ENCODE peak calls at places on chromosomes 7 and 10, in six cellular contexts. L, B, F, P, X and D are unnamed samples. For H3K9me3, the result is how much of the 10 kb centered on the place peaks cover.

GRCh38 chr7:963236-964078 is 9.0 kb upstream of the ADAP1 start:
- DNase-seq in B (peak), X (no peak), F (no peak), L (no peak), P (peak), D (peak)

GRCh38 chr10:35246770-35247343 is 89.5 kb upstream of the CCNY start:
- DNase-seq in P (no peak), F (no peak), X (no peak), L (no peak), B (no peak), D (no peak)

GRCh38 chr10:120574986-120575385 is 118.0 kb downstream of the PLPP4 start:
- DNase-seq in X (no peak), F (no peak), L (no peak), B (no peak), P (no peak), D (no peak)

GRCh38 chr10:21060626-21061025 is 163.5 kb upstream of the NEBL start:
- DNase-seq in L (no peak), B (no peak), X (no peak), P (no peak), F (no peak), D (no peak)

GRCh38 chr7:3579638-3580219 is 278.7 kb downstream of the SDK1 start:
- DNase-seq in F (no peak), X (no peak), B (no peak), L (peak), P (no peak), D (no peak)

GRCh38 chr10:15211464-15211979 is 43.0 kb upstream of the NMT2 start:
- DNase-seq in P (no peak), L (peak), X (peak), F (no peak), B (no peak), D (no peak)

GRCh38 chr10:131854579-131855335 is 46.1 kb upstream of the PPP2R2D start:
- DNase-seq in F (no peak), L (no peak), X (no peak), B (no peak), P (peak), D (no peak)

GRCh38 chr7:25103766-25104165 is 21.3 kb downstream of the CYCS start:
- DNase-seq in L (no peak), F (no peak), X (no peak), P (no peak), B (no peak), D (no peak)

GRCh38 chr7:141702047-141702567 is at the start of gene DENND11:
- DNase-seq in L (peak), P (peak), B (peak), X (peak), F (peak), D (no peak)

GRCh38 chr10:12699258-12699700 is 302.2 kb downstream of the CCDC3 start:
- DNase-seq in X (no peak), P (no peak), F (no peak), L (no peak), B (no peak), D (no peak)

DNA sequence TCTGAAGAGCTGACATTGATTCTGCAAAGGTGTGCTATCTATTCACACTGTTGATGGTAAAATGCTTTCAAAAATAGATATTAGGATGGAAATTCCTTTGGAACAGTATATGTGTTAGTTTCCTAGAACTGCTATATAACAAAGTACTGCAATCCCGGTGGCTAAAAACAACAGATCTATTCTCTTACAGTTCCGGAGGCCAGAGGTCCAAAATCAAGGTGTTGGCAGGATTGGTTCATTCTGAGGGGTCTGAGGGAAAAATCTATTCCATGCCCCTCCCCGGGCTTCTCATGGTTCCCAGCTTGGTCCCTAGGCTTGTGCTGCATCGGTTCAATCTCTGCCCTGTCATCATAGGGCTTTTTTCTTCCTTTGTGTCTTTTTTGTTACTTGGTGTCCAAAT is 79.9 kb downstream of the ADD3 start:
- DNase-seq in L (no peak), P (no peak), B (no peak), X (no peak), F (no peak), D (no peak)
- H3K27ac ChIP-seq in L (no peak), P (no peak), B (peak), X (no peak), F (no peak), D (no peak)

GRCh38 chr7:48295572-48295971 is 124.3 kb downstream of the ABCA13 start:
- DNase-seq in L (no peak), P (no peak), X (no peak), F (no peak), B (no peak), D (no peak)
- H3K9me3 ChIP-seq in L (under half), P (under half), X (under half), F (under half), B (under half), D (under half)

DNA sequence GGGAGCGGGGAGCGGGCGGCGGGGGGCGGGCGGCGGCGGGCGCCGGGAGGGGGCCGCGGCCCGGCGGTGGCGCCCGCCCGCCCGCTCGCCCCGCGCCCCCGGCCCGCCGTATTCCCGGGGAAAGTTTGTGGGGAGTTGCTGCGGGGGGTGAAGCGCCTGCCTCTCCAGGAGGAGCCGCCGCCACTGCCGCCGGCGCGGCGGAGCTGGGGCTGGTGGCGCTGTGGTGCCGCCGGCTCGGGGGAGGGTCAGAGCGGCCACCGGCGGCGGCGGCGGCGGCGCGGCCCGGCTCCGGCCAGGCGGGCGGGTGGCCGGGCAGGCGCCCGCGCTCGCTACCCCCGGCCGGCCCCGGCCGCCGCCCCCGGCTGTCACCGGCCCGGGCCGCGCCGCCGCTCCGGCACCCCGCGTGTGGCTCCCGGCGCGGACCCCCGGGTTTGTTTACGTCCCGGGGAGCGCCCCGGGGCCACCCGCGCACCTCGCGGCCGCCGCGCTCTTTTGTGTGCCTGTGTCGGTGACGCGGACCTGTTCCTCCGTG is 861 bp upstream of the CUX1 start:
- DNase-seq in B (peak), F (no peak), L (peak), X (peak), P (peak), D (no peak)
- TF ChIP-seq CTCF in B (no peak), F (no peak), L (no peak), X (peak), P (no peak), D (no peak)

GRCh38 chr10:55062349-55062748 is 261.3 kb upstream of the PCDH15 start:
- DNase-seq in L (no peak), B (no peak), F (no peak), X (no peak), P (no peak), D (no peak)
- H3K27ac ChIP-seq in L (no peak), B (no peak), F (no peak), X (no peak), P (no peak), D (no peak)

GRCh38 chr7:46468753-46469356 is 547.8 kb upstream of the IGFBP3 start:
- DNase-seq in P (no peak), B (no peak), L (peak), X (peak), F (no peak), D (no peak)

GRCh38 chr7:46459942-46460341 is 538.9 kb upstream of the IGFBP3 start:
- DNase-seq in X (peak), L (no peak), F (no peak), P (no peak), B (no peak), D (no peak)

GRCh38 chr7:46461334-46461777 is 540.3 kb upstream of the IGFBP3 start:
- DNase-seq in P (no peak), F (no peak), X (peak), B (no peak), L (no peak), D (no peak)

GRCh38 chr7:46463170-46463569 is 542.1 kb upstream of the IGFBP3 start:
- DNase-seq in B (no peak), P (no peak), X (no peak), F (no peak), L (no peak), D (no peak)
- H3K9me3 ChIP-seq in B (half or more), P (under half), X (under half), F (under half), L (under half), D (under half)

GRCh38 chr7:157559596-157560257 is 222.9 kb downstream of the DNAJB6 start:
- DNase-seq in X (no peak), F (no peak), P (peak), B (no peak), L (no peak), D (peak)
- TF ChIP-seq CTCF in X (no peak), F (no peak), P (no peak), B (no peak), L (no peak), D (no peak)

GRCh38 chr7:46566375-46566774 is 645.3 kb upstream of the IGFBP3 start:
- DNase-seq in P (no peak), B (no peak), X (peak), F (no peak), L (no peak), D (no peak)

GRCh38 chr7:46565712-46566111 is 644.6 kb upstream of the IGFBP3 start:
- DNase-seq in P (no peak), X (no peak), F (no peak), L (no peak), B (no peak), D (no peak)

GRCh38 chr7:46569117-46569433 is 648.0 kb upstream of the IGFBP3 start:
- DNase-seq in B (no peak), L (peak), P (peak), X (no peak), F (no peak), D (no peak)

GRCh38 chr7:46568420-46569116 is 647.5 kb upstream of the IGFBP3 start:
- DNase-seq in F (no peak), X (no peak), P (peak), L (no peak), B (no peak), D (no peak)

GRCh38 chr7:46567858-46568257 is 646.8 kb upstream of the IGFBP3 start:
- DNase-seq in X (no peak), F (no peak), P (no peak), L (no peak), B (no peak), D (no peak)
- H3K27ac ChIP-seq in X (no peak), F (no peak), P (peak), L (no peak), B (peak), D (no peak)

GRCh38 chr7:138398857-138399256 is 61.2 kb upstream of the TRIM24 start:
- DNase-seq in X (no peak), P (no peak), L (no peak), B (no peak), F (no peak), D (no peak)

GRCh38 chr7:138407792-138408191 is 52.3 kb upstream of the TRIM24 start:
- DNase-seq in P (no peak), X (no peak), B (no peak), L (no peak), F (no peak), D (no peak)

GRCh38 chr7:138400400-138400886 is 59.6 kb upstream of the TRIM24 start:
- DNase-seq in P (no peak), B (no peak), X (no peak), F (no peak), L (no peak), D (no peak)

GRCh38 chr7:138405496-138405895 is 54.6 kb upstream of the TRIM24 start:
- DNase-seq in L (no peak), X (no peak), B (no peak), F (no peak), P (no peak), D (no peak)

DNA sequence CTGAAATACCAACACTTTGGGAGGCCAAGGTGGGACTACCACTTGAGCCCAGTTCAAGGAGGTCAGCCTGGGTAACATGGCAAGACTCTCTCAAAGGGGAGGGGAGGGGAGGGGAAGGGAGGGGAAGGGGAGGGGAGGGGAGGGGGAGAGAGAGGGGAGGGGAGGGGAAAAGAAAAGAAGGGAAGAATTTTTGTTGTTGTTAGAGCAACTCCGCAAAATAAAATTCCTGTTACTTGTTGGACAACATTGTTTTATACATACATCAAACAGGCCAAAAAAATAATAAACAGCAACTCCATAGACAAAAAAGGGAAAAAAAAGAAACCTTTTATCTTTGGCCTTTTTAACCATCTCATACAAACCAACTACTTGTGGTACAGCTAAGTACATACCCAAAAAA is 57.3 kb upstream of the TRIM24 start:
- DNase-seq in X (no peak), P (no peak), B (no peak), L (no peak), F (no peak), D (no peak)
- H3K9me3 ChIP-seq in X (under half), P (under half), B (under half), L (under half), F (under half), D (under half)

GRCh38 chr7:117796889-117797288 is 76.4 kb downstream of the CTTNBP2 start:
- DNase-seq in X (no peak), B (no peak), F (no peak), L (no peak), P (no peak), D (no peak)

GRCh38 chr7:117790251-117790650 is 83.0 kb downstream of the CTTNBP2 start:
- DNase-seq in F (no peak), L (no peak), B (no peak), X (no peak), P (no peak), D (no peak)

GRCh38 chr7:117790731-117791130 is 82.5 kb downstream of the CTTNBP2 start:
- DNase-seq in L (no peak), F (no peak), B (no peak), X (no peak), P (no peak), D (no peak)

GRCh38 chr7:117793496-117793895 is 79.7 kb downstream of the CTTNBP2 start:
- DNase-seq in B (no peak), L (peak), X (no peak), F (no peak), P (no peak), D (no peak)

GRCh38 chr7:117791877-117792780 is 81.1 kb downstream of the CTTNBP2 start:
- DNase-seq in X (no peak), P (no peak), B (no peak), L (no peak), F (no peak), D (no peak)
- TF ChIP-seq CTCF in X (no peak), P (no peak), B (no peak), L (no peak), F (no peak), D (no peak)